ENCODE peak calls at places on chromosome 6, in four cellular contexts. H is fibroblast of lung; T is body of pancreas; D is CD8-positive, alpha-beta T cell. R is an unnamed sample.

GRCh38 chr6:26250806-26251075 is 114.3 kb upstream of the BTN3A2 start:
- DNase-seq in D (peak; percentile 51), T (no peak), H (no peak), R (no peak)

GRCh38 chr6:108797951-108798671 is 50.1 kb upstream of the ARMC2 start:
- DNase-seq in D (no peak), H (no peak), T (no peak), R (no peak)

GRCh38 chr6:33958208-33958862 is 154.5 kb upstream of the MLN start:
- DNase-seq in T (no peak), H (no peak), D (peak; percentile 12), R (peak; percentile 24)

GRCh38 chr6:32844839-32845372 is 1.1 kb upstream of the PSMB8 start:
- DNase-seq in T (no peak), D (no peak), H (no peak), R (no peak)

GRCh38 chr6:53730767-53731166 is 64.0 kb upstream of the LRRC1 start:
- DNase-seq in H (no peak), T (no peak), D (no peak), R (no peak)

GRCh38 chr6:27091661-27092315 is 155.7 kb upstream of the PRSS16 start:
- DNase-seq in H (peak; percentile 85), T (no peak), D (no peak), R (peak; percentile 84)

GRCh38 chr6:159163901-159164370 is 5.3 kb upstream of the FNDC1 start:
- DNase-seq in T (no peak), D (no peak), H (peak; percentile 71), R (peak; percentile 56)

GRCh38 chr6:13331516-13332348 is 3.4 kb upstream of the TBC1D7 start:
- DNase-seq in H (peak; percentile 56), T (no peak), D (no peak), R (no peak)

GRCh38 chr6:121460170-121460569 is 24.7 kb downstream of the GJA1 start:
- DNase-seq in D (no peak), H (no peak), T (no peak), R (no peak)

GRCh38 chr6:137665342-137665741 is 171.1 kb upstream of the OLIG3 start:
- DNase-seq in T (no peak), H (no peak), D (no peak), R (no peak)

GRCh38 chr6:146028250-146028789 is 542 bp upstream of the GRM1 start:
- DNase-seq in T (peak; percentile 60), D (peak; percentile 37), H (peak; percentile 51), R (peak; percentile 57)

GRCh38 chr6:71908162-71908765 is 21.9 kb downstream of the RIMS1 start:
- DNase-seq in T (no peak), H (no peak), D (no peak), R (no peak)

GRCh38 chr6:1381397-1382330 is 7.7 kb upstream of the FOXF2 start:
- DNase-seq in H (peak; percentile 50), T (peak; percentile 50), D (peak; percentile 59), R (peak; percentile 18)

DNA sequence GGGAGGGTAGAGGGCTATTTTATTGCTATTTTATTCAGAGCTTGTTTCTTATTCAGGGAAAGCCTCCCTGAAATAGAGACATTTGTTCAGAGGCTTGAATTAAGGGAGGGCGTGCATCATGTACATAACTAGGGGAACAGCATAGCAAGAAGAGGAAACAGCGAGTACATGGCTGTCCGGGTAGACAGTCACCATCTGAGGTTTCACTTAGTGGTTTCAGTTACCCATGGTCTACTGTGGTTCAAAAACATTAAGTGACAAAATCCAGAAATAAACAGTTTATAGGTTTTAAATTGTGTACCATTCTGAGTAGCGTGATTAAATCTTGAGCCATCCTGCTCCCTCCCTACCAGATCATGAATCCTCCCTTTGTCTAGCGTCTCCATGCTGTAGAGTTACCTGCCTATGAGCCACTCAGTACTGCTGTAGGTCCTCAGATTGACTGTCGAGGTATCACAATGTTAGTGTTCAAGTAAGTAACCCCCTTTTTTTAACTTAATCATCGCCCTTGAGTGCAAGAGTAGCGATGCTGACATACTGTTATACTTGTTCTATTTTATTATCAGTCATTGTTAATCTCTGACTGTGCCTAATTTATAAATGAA is 791.5 kb downstream of the TFAP2A start:
- DNase-seq in T (no peak), D (no peak), H (no peak), R (no peak)
- H3K9me3 ChIP-seq in T (no peaks in the 10 kb centered on the region), D (no peaks in the 10 kb centered on the region), H (no peaks in the 10 kb centered on the region), R (no peaks in the 10 kb centered on the region)

DNA sequence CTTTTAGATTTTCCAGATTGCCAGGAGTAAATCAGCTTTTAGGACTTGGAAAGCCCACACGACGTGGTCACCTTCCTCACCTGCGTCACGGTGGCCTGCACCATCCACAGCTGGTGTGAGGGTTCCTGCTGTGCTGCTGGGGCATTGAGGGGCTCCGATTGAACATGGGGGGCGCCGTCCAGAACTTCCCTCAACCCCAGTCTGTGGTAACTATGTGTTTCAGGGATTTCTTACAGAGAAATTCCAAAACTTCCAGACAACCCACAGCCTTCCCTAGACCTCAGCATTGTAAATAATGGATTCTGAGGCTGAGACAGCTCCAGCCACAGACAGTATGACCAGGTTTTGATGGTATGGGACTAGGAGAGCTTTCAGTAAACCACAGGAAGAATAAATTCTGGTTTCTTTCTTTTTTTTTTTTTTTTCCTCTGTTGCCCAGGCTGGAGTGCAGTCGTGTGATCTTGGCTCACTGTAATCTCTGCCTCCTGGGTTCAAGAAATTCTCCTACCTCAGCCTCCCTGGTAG is 46.7 kb upstream of the IRF4 start:
- DNase-seq in T (no peak), D (no peak), H (no peak), R (no peak)
- H3K9me3 ChIP-seq in T (no peaks in the 10 kb centered on the region), D (no peaks in the 10 kb centered on the region), H (no peaks in the 10 kb centered on the region), R (no peaks in the 10 kb centered on the region)

DNA sequence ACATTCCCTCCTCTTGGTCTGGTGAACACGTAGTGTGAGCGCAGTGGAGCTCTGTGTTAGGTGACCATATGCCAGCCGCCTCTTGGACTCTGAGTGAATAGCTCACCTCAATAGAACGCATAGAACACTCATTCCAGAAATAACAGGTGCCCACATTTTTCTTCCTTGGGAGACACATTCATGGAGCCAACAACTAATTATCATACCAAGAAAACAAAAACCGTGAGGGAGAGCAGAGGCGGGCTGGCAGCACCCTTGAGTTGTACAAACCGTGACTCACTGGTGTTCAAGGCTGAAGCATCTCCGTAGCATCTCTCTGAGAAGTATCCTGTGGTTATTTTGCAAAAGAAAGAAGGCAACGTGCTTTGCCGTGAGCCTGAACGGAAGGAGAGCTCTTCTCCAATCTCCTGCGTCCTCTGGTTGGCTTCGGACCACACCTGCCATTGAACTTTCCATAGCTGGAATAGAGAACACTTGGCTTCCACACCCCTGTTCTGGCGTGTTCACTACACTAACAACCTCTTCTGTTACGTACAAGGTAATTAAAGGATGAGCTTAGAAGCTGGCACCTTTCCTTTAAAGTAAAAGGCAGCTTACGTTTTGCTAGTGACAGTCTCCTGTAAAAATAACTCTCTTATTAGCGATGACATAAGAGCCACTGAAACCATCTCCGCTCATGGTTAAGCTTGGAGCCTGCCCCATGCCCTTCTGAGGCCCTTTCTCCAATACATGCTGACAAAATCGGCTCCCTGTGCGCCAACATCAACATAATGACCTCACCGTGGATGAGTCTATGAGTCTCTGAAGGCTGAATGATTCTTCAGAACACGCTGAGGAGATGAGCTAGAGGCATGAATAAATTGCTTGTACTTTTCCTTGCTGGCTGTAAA is 30.2 kb upstream of the SGK1 start:
- DNase-seq in D (no peak), H (peak; percentile 81), T (no peak), R (no peak)
- H3K9me3 ChIP-seq in D (no peaks in the 10 kb centered on the region), H (no peaks in the 10 kb centered on the region), T (no peaks in the 10 kb centered on the region), R (no peaks in the 10 kb centered on the region)

DNA sequence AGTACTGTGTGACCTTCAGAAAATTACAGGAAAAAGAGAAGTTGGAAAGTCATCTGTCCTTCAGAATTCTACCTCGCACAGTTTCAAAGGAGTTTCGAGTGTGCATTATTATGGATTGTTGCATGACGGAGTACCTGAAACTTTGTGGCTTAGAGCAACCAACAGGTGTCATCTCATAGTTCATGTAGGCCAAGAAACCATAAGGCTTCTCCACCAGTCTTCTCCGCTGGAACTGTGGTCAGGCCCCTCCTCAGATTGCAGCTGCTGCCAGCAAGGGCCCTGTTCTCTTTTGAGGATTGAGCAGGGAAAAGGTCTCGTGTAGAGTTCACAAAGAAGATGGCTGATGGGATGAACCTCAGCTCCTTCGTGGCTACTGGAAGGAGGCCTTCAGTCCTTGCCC is 151.2 kb upstream of the THBS2 start:
- DNase-seq in T (no peak), H (no peak), D (no peak), R (no peak)
- H3K9me3 ChIP-seq in T (no peaks in the 10 kb centered on the region), H (no peaks in the 10 kb centered on the region), D (no peaks in the 10 kb centered on the region), R (no peaks in the 10 kb centered on the region)

GRCh38 chr6:31340228-31340627 is 16.8 kb downstream of the HLA-B start:
- DNase-seq in H (no peak), T (no peak), D (no peak), R (no peak)
- H3K9me3 ChIP-seq in H (no peaks in the 10 kb centered on the region), T (no peaks in the 10 kb centered on the region), D (peaks cover 8% of the 10 kb centered on the region), R (no peaks in the 10 kb centered on the region)

DNA sequence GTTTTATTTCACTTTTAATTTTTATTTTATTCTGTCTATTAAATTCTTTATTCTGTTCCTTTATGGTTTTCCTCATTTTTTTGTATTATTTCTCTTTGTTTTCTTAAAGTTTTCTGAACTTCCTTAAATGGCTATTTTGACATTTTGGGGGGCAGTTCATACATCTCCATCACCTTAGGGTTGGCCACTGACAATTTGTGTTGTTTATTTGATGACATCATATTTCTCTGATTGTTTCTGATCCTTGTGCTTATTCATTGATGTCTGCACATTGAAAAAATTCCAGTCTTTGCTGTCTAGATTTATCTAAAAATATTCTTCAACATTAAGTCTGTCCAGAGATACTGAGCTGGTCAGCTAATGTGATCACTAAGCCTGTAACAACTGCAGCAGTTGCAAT is 379.5 kb upstream of the EYS start:
- DNase-seq in T (no peak), H (no peak), D (no peak), R (no peak)
- H3K9me3 ChIP-seq in T (no peaks in the 10 kb centered on the region), H (no peaks in the 10 kb centered on the region), D (no peaks in the 10 kb centered on the region), R (no peaks in the 10 kb centered on the region)

GRCh38 chr6:19107468-19107867 is 720.3 kb downstream of the RNF144B start:
- DNase-seq in D (no peak), T (no peak), H (no peak), R (no peak)
- H3K9me3 ChIP-seq in D (peaks cover 5% of the 10 kb centered on the region), T (no peaks in the 10 kb centered on the region), H (no peaks in the 10 kb centered on the region), R (no peaks in the 10 kb centered on the region)

GRCh38 chr6:31332637-31333602 is 24.1 kb downstream of the HLA-B start:
- DNase-seq in T (no peak), D (peak; percentile 25), H (no peak), R (no peak)
- H3K9me3 ChIP-seq in T (no peaks in the 10 kb centered on the region), D (peaks cover 8% of the 10 kb centered on the region), H (no peaks in the 10 kb centered on the region), R (no peaks in the 10 kb centered on the region)

GRCh38 chr6:160194808-160195207 is 63.8 kb downstream of the SLC22A2 start:
- DNase-seq in H (no peak), D (no peak), T (no peak), R (no peak)
- H3K9me3 ChIP-seq in H (no peaks in the 10 kb centered on the region), D (no peaks in the 10 kb centered on the region), T (no peaks in the 10 kb centered on the region), R (no peaks in the 10 kb centered on the region)